ENCODE peak calls at places on chromosome 10, in seven cellular contexts. K is anterior cingulate cortex; S is activated naive CD4-positive, alpha-beta T cell treated with anti-CD3 and anti-CD28 coated beads for 36 hours; A is HuH-7.5; X is neural crest cell; O is tibial artery; Q is activated T-helper 9 cell treated with anti-CD3 and anti-CD28 coated beads, Interleukin-2, amount 50 U/mL, for 16 hours. U is an unnamed sample.

GRCh38 chr10:133278577-133279265 is 2.1 kb upstream of the ADAM8 start:
- DNase-seq in K (no peak), S (no peak), A (peak; percentile 95), X (no peak), O (no peak), Q (peak; percentile 36), U (no peak)

GRCh38 chr10:49113741-49114141 is 1.6 kb downstream of the VSTM4 start:
- DNase-seq in K (no peak), S (no peak), A (no peak), X (no peak), O (no peak), Q (no peak), U (peak; percentile 57)

GRCh38 chr10:58674260-58674659 is 161.6 kb downstream of the BICC1 start:
- DNase-seq in K (no peak), S (no peak), A (no peak), X (no peak), O (no peak), Q (no peak), U (no peak)

GRCh38 chr10:59234194-59234593 is 57.8 kb downstream of the PHYHIPL start:
- DNase-seq in K (no peak), S (no peak), A (no peak), X (no peak), O (no peak), Q (no peak), U (no peak)

GRCh38 chr10:71083457-71083975 is 128.9 kb upstream of the UNC5B start:
- DNase-seq in K (no peak), S (peak; percentile 3), A (no peak), X (no peak), O (peak; percentile 44), Q (no peak), U (peak; percentile 30)

GRCh38 chr10:66881814-66882213 is 44.0 kb upstream of the LRRTM3 start:
- DNase-seq in K (no peak), S (no peak), A (no peak), X (no peak), O (no peak), Q (no peak), U (no peak)

GRCh38 chr10:106582291-106582690 is 582.2 kb downstream of the SORCS1 start:
- DNase-seq in K (peak; percentile 1), S (no peak), A (no peak), X (no peak), O (no peak), Q (no peak), U (no peak)

GRCh38 chr10:14126697-14127440 is 203.9 kb downstream of the FRMD4A start:
- DNase-seq in K (no peak), S (no peak), A (no peak), X (no peak), O (no peak), Q (no peak), U (no peak)

GRCh38 chr10:10798543-10799192 is 219.0 kb upstream of the CELF2 start:
- DNase-seq in K (no peak), S (no peak), A (no peak), X (no peak), O (no peak), Q (no peak), U (peak; percentile 63)

GRCh38 chr10:111109506-111110242 is 32.8 kb downstream of the ADRA2A start:
- DNase-seq in K (no peak), S (no peak), A (no peak), X (no peak), O (no peak), Q (no peak), U (no peak)

GRCh38 chr10:79488303-79488702 is 24.0 kb upstream of the EIF5AL1 start:
- DNase-seq in K (no peak), S (no peak), A (no peak), X (no peak), O (peak; percentile 91), Q (no peak), U (peak; percentile 88)

GRCh38 chr10:103114876-103115275 is 78.2 kb downstream of the NT5C2 start:
- DNase-seq in K (no peak), S (no peak), A (no peak), X (no peak), O (no peak), Q (no peak), U (no peak)

GRCh38 chr10:32207544-32207943 is 139.4 kb downstream of the EPC1 start:
- DNase-seq in K (no peak), S (peak; percentile 74), A (peak; percentile 39), X (no peak), O (no peak), Q (peak; percentile 25), U (no peak)

GRCh38 chr10:80357000-80357803 is 621 bp downstream of the DYDC2 start:
- DNase-seq in K (no peak), S (no peak), A (no peak), X (peak; percentile 51), O (no peak), Q (no peak), U (no peak)

GRCh38 chr10:76017733-76018433 is 586.5 kb downstream of the LRMDA start:
- DNase-seq in K (no peak), S (no peak), A (no peak), X (no peak), O (no peak), Q (no peak), U (no peak)

GRCh38 chr10:129942936-129943724 is 20.9 kb downstream of the EBF3 start:
- DNase-seq in K (no peak), S (no peak), A (no peak), X (no peak), O (peak; percentile 58), Q (no peak), U (no peak)

GRCh38 chr10:70084189-70084588 is 31.5 kb downstream of the MACROH2A2 start:
- DNase-seq in K (no peak), S (no peak), A (no peak), X (no peak), O (no peak), Q (no peak), U (no peak)

GRCh38 chr10:78700413-78700812 is 368.4 kb upstream of the ZMIZ1 start:
- DNase-seq in K (no peak), S (no peak), A (no peak), X (no peak), O (no peak), Q (no peak), U (peak; percentile 60)

GRCh38 chr10:34761443-34761842 is 53.7 kb downstream of the PARD3 start:
- DNase-seq in K (no peak), S (no peak), A (no peak), X (no peak), O (no peak), Q (no peak), U (no peak)

GRCh38 chr10:60816624-60817023 is 38.3 kb downstream of the CDK1 start:
- DNase-seq in K (no peak), S (peak; percentile 56), A (peak; percentile 17), X (peak; percentile 32), O (no peak), Q (no peak), U (no peak)

GRCh38 chr10:6840766-6841165 is 260.7 kb upstream of the PRKCQ start:
- DNase-seq in K (no peak), S (no peak), A (no peak), X (no peak), O (no peak), Q (no peak), U (no peak)

GRCh38 chr10:132506711-132507466 is 30.7 kb upstream of the INPP5A start:
- DNase-seq in K (peak; percentile 44), S (no peak), A (no peak), X (no peak), O (peak; percentile 63), Q (no peak), U (peak; percentile 74)